ENCODE peak calls at places on chromosomes 12 and 14, in six cellular contexts. One of them, this sample, is unnamed.

GRCh38 chr14:74645244-74645643 is 33.2 kb upstream of the LTBP2 start:
- DNase-seq in amygdala: no peak
- DNase-seq in M059J: no peak
- DNase-seq in cardiac fibroblast: no peak
- DNase-seq in NCI-H526 treated with DMSO at 0.1 percent for 48 hours: no peak
- DNase-seq in iPS-NIHi11: no peak
- DNase-seq in this sample: no peak

GRCh38 chr12:20520572-20520971 is 152.2 kb downstream of the PDE3A start:
- DNase-seq in amygdala: no peak
- DNase-seq in M059J: no peak
- DNase-seq in cardiac fibroblast: no peak
- DNase-seq in NCI-H526 treated with DMSO at 0.1 percent for 48 hours: no peak
- DNase-seq in iPS-NIHi11: no peak
- DNase-seq in this sample: no peak

GRCh38 chr12:11651785-11652184 is 2.3 kb downstream of the ETV6 start:
- DNase-seq in amygdala: no peak
- DNase-seq in M059J: no peak
- DNase-seq in cardiac fibroblast: peak
- DNase-seq in NCI-H526 treated with DMSO at 0.1 percent for 48 hours: peak
- DNase-seq in iPS-NIHi11: no peak
- DNase-seq in this sample: no peak

GRCh38 chr12:4653257-4653656 is 4.3 kb downstream of the NDUFA9 start:
- DNase-seq in amygdala: no peak
- DNase-seq in M059J: no peak
- DNase-seq in cardiac fibroblast: peak
- DNase-seq in NCI-H526 treated with DMSO at 0.1 percent for 48 hours: no peak
- DNase-seq in iPS-NIHi11: no peak
- DNase-seq in this sample: no peak

GRCh38 chr12:62291888-62292760 is 31.9 kb downstream of the USP15 start:
- DNase-seq in amygdala: no peak
- DNase-seq in M059J: peak
- DNase-seq in cardiac fibroblast: peak
- DNase-seq in NCI-H526 treated with DMSO at 0.1 percent for 48 hours: no peak
- DNase-seq in iPS-NIHi11: no peak
- DNase-seq in this sample: no peak

GRCh38 chr12:53389702-53390101 is 9.7 kb downstream of the SP1 start:
- DNase-seq in amygdala: no peak
- DNase-seq in M059J: peak
- DNase-seq in cardiac fibroblast: no peak
- DNase-seq in NCI-H526 treated with DMSO at 0.1 percent for 48 hours: no peak
- DNase-seq in iPS-NIHi11: no peak
- DNase-seq in this sample: no peak

GRCh38 chr14:104913413-104913812 is 11.3 kb upstream of the PLD4 start:
- DNase-seq in amygdala: no peak
- DNase-seq in M059J: no peak
- DNase-seq in cardiac fibroblast: no peak
- DNase-seq in NCI-H526 treated with DMSO at 0.1 percent for 48 hours: no peak
- DNase-seq in iPS-NIHi11: no peak
- DNase-seq in this sample: no peak

GRCh38 chr14:103007555-103007954 is 49.8 kb downstream of the CDC42BPB start:
- DNase-seq in amygdala: peak
- DNase-seq in M059J: no peak
- DNase-seq in cardiac fibroblast: no peak
- DNase-seq in NCI-H526 treated with DMSO at 0.1 percent for 48 hours: no peak
- DNase-seq in iPS-NIHi11: no peak
- DNase-seq in this sample: no peak

GRCh38 chr14:77303417-77304156 is 17.1 kb downstream of the POMT2 start:
- DNase-seq in amygdala: no peak
- DNase-seq in M059J: peak
- DNase-seq in cardiac fibroblast: peak
- DNase-seq in NCI-H526 treated with DMSO at 0.1 percent for 48 hours: no peak
- DNase-seq in iPS-NIHi11: no peak
- DNase-seq in this sample: peak

GRCh38 chr12:64691793-64692583 is 67.2 kb downstream of the GNS start:
- DNase-seq in amygdala: no peak
- DNase-seq in M059J: no peak
- DNase-seq in cardiac fibroblast: no peak
- DNase-seq in NCI-H526 treated with DMSO at 0.1 percent for 48 hours: no peak
- DNase-seq in iPS-NIHi11: peak
- DNase-seq in this sample: no peak

GRCh38 chr12:117662620-117663395 is 301.4 kb upstream of the NOS1 start:
- DNase-seq in amygdala: no peak
- DNase-seq in M059J: peak
- DNase-seq in cardiac fibroblast: no peak
- DNase-seq in NCI-H526 treated with DMSO at 0.1 percent for 48 hours: no peak
- DNase-seq in iPS-NIHi11: no peak
- DNase-seq in this sample: no peak

GRCh38 chr12:105057174-105057573 is 27.1 kb downstream of the ALDH1L2 start:
- DNase-seq in amygdala: no peak
- DNase-seq in M059J: no peak
- DNase-seq in cardiac fibroblast: peak
- DNase-seq in NCI-H526 treated with DMSO at 0.1 percent for 48 hours: no peak
- DNase-seq in iPS-NIHi11: no peak
- DNase-seq in this sample: no peak

GRCh38 chr14:32049361-32050103 is 27.6 kb upstream of the ARHGAP5 start:
- DNase-seq in amygdala: no peak
- DNase-seq in M059J: peak
- DNase-seq in cardiac fibroblast: no peak
- DNase-seq in NCI-H526 treated with DMSO at 0.1 percent for 48 hours: no peak
- DNase-seq in iPS-NIHi11: no peak
- DNase-seq in this sample: no peak

GRCh38 chr12:130053641-130054040 is 108.6 kb upstream of the FZD10 start:
- DNase-seq in amygdala: no peak
- DNase-seq in M059J: no peak
- DNase-seq in cardiac fibroblast: no peak
- DNase-seq in NCI-H526 treated with DMSO at 0.1 percent for 48 hours: no peak
- DNase-seq in iPS-NIHi11: peak
- DNase-seq in this sample: no peak

GRCh38 chr12:128623748-128624147 is 200.0 kb downstream of the SLC15A4 start:
- DNase-seq in amygdala: no peak
- DNase-seq in M059J: no peak
- DNase-seq in cardiac fibroblast: no peak
- DNase-seq in NCI-H526 treated with DMSO at 0.1 percent for 48 hours: no peak
- DNase-seq in iPS-NIHi11: no peak
- DNase-seq in this sample: no peak

GRCh38 chr14:96052541-96053105 is 13.5 kb downstream of the C14orf132 start:
- DNase-seq in amygdala: no peak
- DNase-seq in M059J: peak
- DNase-seq in cardiac fibroblast: no peak
- DNase-seq in NCI-H526 treated with DMSO at 0.1 percent for 48 hours: no peak
- DNase-seq in iPS-NIHi11: no peak
- DNase-seq in this sample: no peak

GRCh38 chr14:72616294-72616693 is 277.6 kb downstream of the DPF3 start:
- DNase-seq in amygdala: no peak
- DNase-seq in M059J: no peak
- DNase-seq in cardiac fibroblast: no peak
- DNase-seq in NCI-H526 treated with DMSO at 0.1 percent for 48 hours: no peak
- DNase-seq in iPS-NIHi11: no peak
- DNase-seq in this sample: no peak